ENCODE peak calls at places on chromosomes 12 and 14, in seven cellular contexts. One of them, this sample, is unnamed.

GRCh38 chr12:104188534-104188933 is 27.0 kb upstream of the TXNRD1 start:
- DNase-seq in heart left ventricle: no peak
- DNase-seq in upper lobe of left lung: no peak
- DNase-seq in CD4-positive, CD25-positive, alpha-beta regulatory T cell: no peak
- DNase-seq in IMR-90: no peak
- DNase-seq in aorta: no peak
- DNase-seq in RWPE1: no peak
- DNase-seq in this sample: no peak

GRCh38 chr12:64181504-64182291 is 40.4 kb downstream of the KICS2 start:
- DNase-seq in upper lobe of left lung: peak
- DNase-seq in RWPE1: peak
- DNase-seq in IMR-90: peak
- DNase-seq in aorta: no peak
- DNase-seq in CD4-positive, CD25-positive, alpha-beta regulatory T cell: no peak
- DNase-seq in heart left ventricle: peak
- DNase-seq in this sample: no peak

GRCh38 chr14:36524874-36525745 is 5.1 kb upstream of the NKX2-1 start:
- DNase-seq in upper lobe of left lung: peak
- DNase-seq in aorta: no peak
- DNase-seq in RWPE1: no peak
- DNase-seq in heart left ventricle: no peak
- DNase-seq in IMR-90: no peak
- DNase-seq in CD4-positive, CD25-positive, alpha-beta regulatory T cell: no peak
- DNase-seq in this sample: no peak

GRCh38 chr14:23034498-23035302 is at the start of gene PSMB5:
- DNase-seq in RWPE1: peak
- DNase-seq in IMR-90: peak
- DNase-seq in heart left ventricle: peak
- DNase-seq in aorta: peak
- DNase-seq in upper lobe of left lung: peak
- DNase-seq in CD4-positive, CD25-positive, alpha-beta regulatory T cell: peak
- DNase-seq in this sample: peak

GRCh38 chr12:62917066-62917465 is 17.9 kb downstream of the PPM1H start:
- DNase-seq in RWPE1: no peak
- DNase-seq in heart left ventricle: no peak
- DNase-seq in IMR-90: no peak
- DNase-seq in upper lobe of left lung: no peak
- DNase-seq in CD4-positive, CD25-positive, alpha-beta regulatory T cell: no peak
- DNase-seq in aorta: no peak
- DNase-seq in this sample: no peak

GRCh38 chr14:85366226-85366625 is 163.7 kb upstream of the FLRT2 start:
- DNase-seq in aorta: no peak
- DNase-seq in upper lobe of left lung: no peak
- DNase-seq in RWPE1: no peak
- DNase-seq in CD4-positive, CD25-positive, alpha-beta regulatory T cell: no peak
- DNase-seq in IMR-90: no peak
- DNase-seq in heart left ventricle: no peak
- DNase-seq in this sample: no peak

GRCh38 chr12:23954332-23954731 is 4.9 kb upstream of the SOX5 start:
- DNase-seq in upper lobe of left lung: no peak
- DNase-seq in heart left ventricle: no peak
- DNase-seq in CD4-positive, CD25-positive, alpha-beta regulatory T cell: no peak
- DNase-seq in aorta: no peak
- DNase-seq in RWPE1: no peak
- DNase-seq in IMR-90: peak
- DNase-seq in this sample: no peak

GRCh38 chr12:53539526-53539925 is 32.2 kb upstream of the NPFF start:
- DNase-seq in heart left ventricle: no peak
- DNase-seq in IMR-90: no peak
- DNase-seq in CD4-positive, CD25-positive, alpha-beta regulatory T cell: no peak
- DNase-seq in aorta: no peak
- DNase-seq in RWPE1: no peak
- DNase-seq in upper lobe of left lung: no peak
- DNase-seq in this sample: no peak

GRCh38 chr12:100721193-100721592 is 73.4 kb upstream of the ANO4 start:
- DNase-seq in upper lobe of left lung: no peak
- DNase-seq in aorta: no peak
- DNase-seq in IMR-90: no peak
- DNase-seq in CD4-positive, CD25-positive, alpha-beta regulatory T cell: no peak
- DNase-seq in heart left ventricle: no peak
- DNase-seq in RWPE1: no peak
- DNase-seq in this sample: no peak

GRCh38 chr12:49811136-49811535 is 17.1 kb downstream of the NCKAP5L start:
- DNase-seq in RWPE1: no peak
- DNase-seq in aorta: peak
- DNase-seq in heart left ventricle: no peak
- DNase-seq in CD4-positive, CD25-positive, alpha-beta regulatory T cell: no peak
- DNase-seq in upper lobe of left lung: no peak
- DNase-seq in IMR-90: no peak
- DNase-seq in this sample: no peak

GRCh38 chr12:109752117-109753053 is 38.8 kb downstream of the FAM222A start:
- DNase-seq in IMR-90: no peak
- DNase-seq in aorta: peak
- DNase-seq in CD4-positive, CD25-positive, alpha-beta regulatory T cell: no peak
- DNase-seq in heart left ventricle: peak
- DNase-seq in RWPE1: no peak
- DNase-seq in upper lobe of left lung: peak
- DNase-seq in this sample: no peak

GRCh38 chr12:64780531-64781373 is 21.5 kb upstream of the GNS start:
- DNase-seq in CD4-positive, CD25-positive, alpha-beta regulatory T cell: no peak
- DNase-seq in IMR-90: no peak
- DNase-seq in heart left ventricle: peak
- DNase-seq in aorta: peak
- DNase-seq in upper lobe of left lung: peak
- DNase-seq in RWPE1: peak
- DNase-seq in this sample: no peak

GRCh38 chr12:49707127-49707811 is at the start of gene FMNL3:
- DNase-seq in heart left ventricle: peak
- DNase-seq in RWPE1: peak
- DNase-seq in CD4-positive, CD25-positive, alpha-beta regulatory T cell: peak
- DNase-seq in upper lobe of left lung: peak
- DNase-seq in aorta: peak
- DNase-seq in IMR-90: peak
- DNase-seq in this sample: peak

GRCh38 chr12:65891219-65891618 is 66.9 kb downstream of the HMGA2 start:
- DNase-seq in CD4-positive, CD25-positive, alpha-beta regulatory T cell: no peak
- DNase-seq in aorta: no peak
- DNase-seq in RWPE1: no peak
- DNase-seq in upper lobe of left lung: no peak
- DNase-seq in heart left ventricle: no peak
- DNase-seq in IMR-90: peak
- DNase-seq in this sample: no peak

GRCh38 chr12:65238609-65239008 is 39.9 kb upstream of the MSRB3 start:
- DNase-seq in aorta: no peak
- DNase-seq in heart left ventricle: no peak
- DNase-seq in upper lobe of left lung: no peak
- DNase-seq in IMR-90: no peak
- DNase-seq in RWPE1: no peak
- DNase-seq in CD4-positive, CD25-positive, alpha-beta regulatory T cell: no peak
- DNase-seq in this sample: no peak

GRCh38 chr12:50167026-50167742 is at the start of gene CERS5:
- DNase-seq in upper lobe of left lung: peak
- DNase-seq in RWPE1: peak
- DNase-seq in IMR-90: peak
- DNase-seq in CD4-positive, CD25-positive, alpha-beta regulatory T cell: peak
- DNase-seq in aorta: peak
- DNase-seq in heart left ventricle: peak
- DNase-seq in this sample: peak

GRCh38 chr14:88164906-88165534 is 158.0 kb downstream of the KCNK10 start:
- DNase-seq in IMR-90: no peak
- DNase-seq in upper lobe of left lung: no peak
- DNase-seq in aorta: no peak
- DNase-seq in RWPE1: no peak
- DNase-seq in heart left ventricle: no peak
- DNase-seq in CD4-positive, CD25-positive, alpha-beta regulatory T cell: no peak
- DNase-seq in this sample: peak

GRCh38 chr14:32077081-32078029 is at the start of gene ARHGAP5:
- DNase-seq in RWPE1: peak
- DNase-seq in upper lobe of left lung: peak
- DNase-seq in heart left ventricle: peak
- DNase-seq in CD4-positive, CD25-positive, alpha-beta regulatory T cell: peak
- DNase-seq in IMR-90: peak
- DNase-seq in aorta: no peak
- DNase-seq in this sample: peak

GRCh38 chr14:38207342-38207741 is 362 bp upstream of the SSTR1 start:
- DNase-seq in upper lobe of left lung: no peak
- DNase-seq in IMR-90: no peak
- DNase-seq in CD4-positive, CD25-positive, alpha-beta regulatory T cell: no peak
- DNase-seq in aorta: no peak
- DNase-seq in RWPE1: no peak
- DNase-seq in heart left ventricle: no peak
- DNase-seq in this sample: no peak

GRCh38 chr14:64577211-64577610 is 27.4 kb downstream of the PPP1R36 start:
- DNase-seq in IMR-90: no peak
- DNase-seq in CD4-positive, CD25-positive, alpha-beta regulatory T cell: no peak
- DNase-seq in RWPE1: no peak
- DNase-seq in upper lobe of left lung: no peak
- DNase-seq in aorta: no peak
- DNase-seq in heart left ventricle: no peak
- DNase-seq in this sample: no peak

DNA sequence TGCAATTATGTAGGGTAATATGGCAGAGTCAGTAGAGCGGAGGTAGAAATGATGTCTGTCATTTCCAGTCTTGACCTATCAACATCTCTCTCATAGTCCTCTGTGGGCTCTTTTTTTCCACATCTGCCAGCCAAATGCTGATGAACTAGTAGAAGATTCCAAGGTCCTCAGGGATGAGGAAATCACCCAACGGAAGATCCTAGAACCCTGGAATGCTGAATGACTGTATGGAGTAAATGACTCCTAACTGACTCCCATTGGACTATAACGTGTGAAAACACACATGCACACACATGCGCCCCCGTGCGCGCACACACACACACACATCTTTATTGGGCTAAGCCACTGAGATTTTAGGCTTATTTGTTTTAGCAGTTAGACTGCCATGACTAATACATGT is 159.2 kb downstream of the MYRFL start:
- DNase-seq in IMR-90: no peak
- DNase-seq in upper lobe of left lung: no peak
- DNase-seq in CD4-positive, CD25-positive, alpha-beta regulatory T cell: no peak
- DNase-seq in aorta: no peak
- DNase-seq in RWPE1: no peak
- DNase-seq in heart left ventricle: no peak
- DNase-seq in this sample: no peak
- H3K27ac ChIP-seq in IMR-90: no peak
- H3K27ac ChIP-seq in upper lobe of left lung: no peak
- H3K27ac ChIP-seq in CD4-positive, CD25-positive, alpha-beta regulatory T cell: no peak
- H3K27ac ChIP-seq in aorta: no peak
- H3K27ac ChIP-seq in RWPE1: no peak
- H3K27ac ChIP-seq in heart left ventricle: no peak
- H3K27ac ChIP-seq in this sample: no peak

GRCh38 chr12:12541782-12542181 is 20.9 kb downstream of the DUSP16 start:
- DNase-seq in RWPE1: no peak
- DNase-seq in upper lobe of left lung: no peak
- DNase-seq in CD4-positive, CD25-positive, alpha-beta regulatory T cell: no peak
- DNase-seq in aorta: no peak
- DNase-seq in IMR-90: no peak
- DNase-seq in heart left ventricle: no peak
- DNase-seq in this sample: no peak

GRCh38 chr12:12539411-12539810 is 23.3 kb downstream of the DUSP16 start:
- DNase-seq in RWPE1: no peak
- DNase-seq in aorta: no peak
- DNase-seq in upper lobe of left lung: no peak
- DNase-seq in CD4-positive, CD25-positive, alpha-beta regulatory T cell: no peak
- DNase-seq in heart left ventricle: no peak
- DNase-seq in IMR-90: peak
- DNase-seq in this sample: no peak

GRCh38 chr12:12542286-12542685 is 20.4 kb downstream of the DUSP16 start:
- DNase-seq in aorta: no peak
- DNase-seq in RWPE1: no peak
- DNase-seq in heart left ventricle: no peak
- DNase-seq in CD4-positive, CD25-positive, alpha-beta regulatory T cell: no peak
- DNase-seq in IMR-90: no peak
- DNase-seq in upper lobe of left lung: no peak
- DNase-seq in this sample: no peak

GRCh38 chr12:12538535-12538934 is 24.1 kb downstream of the DUSP16 start:
- DNase-seq in IMR-90: no peak
- DNase-seq in aorta: no peak
- DNase-seq in upper lobe of left lung: no peak
- DNase-seq in CD4-positive, CD25-positive, alpha-beta regulatory T cell: no peak
- DNase-seq in heart left ventricle: no peak
- DNase-seq in RWPE1: no peak
- DNase-seq in this sample: no peak

GRCh38 chr12:12540261-12541013 is 22.2 kb downstream of the DUSP16 start:
- DNase-seq in IMR-90: no peak
- DNase-seq in RWPE1: no peak
- DNase-seq in heart left ventricle: no peak
- DNase-seq in aorta: no peak
- DNase-seq in CD4-positive, CD25-positive, alpha-beta regulatory T cell: no peak
- DNase-seq in upper lobe of left lung: no peak
- DNase-seq in this sample: peak
- H3K27ac ChIP-seq in IMR-90: no peak
- H3K27ac ChIP-seq in RWPE1: no peak
- H3K27ac ChIP-seq in heart left ventricle: no peak
- H3K27ac ChIP-seq in aorta: no peak
- H3K27ac ChIP-seq in CD4-positive, CD25-positive, alpha-beta regulatory T cell: peak
- H3K27ac ChIP-seq in upper lobe of left lung: no peak
- H3K27ac ChIP-seq in this sample: no peak

DNA sequence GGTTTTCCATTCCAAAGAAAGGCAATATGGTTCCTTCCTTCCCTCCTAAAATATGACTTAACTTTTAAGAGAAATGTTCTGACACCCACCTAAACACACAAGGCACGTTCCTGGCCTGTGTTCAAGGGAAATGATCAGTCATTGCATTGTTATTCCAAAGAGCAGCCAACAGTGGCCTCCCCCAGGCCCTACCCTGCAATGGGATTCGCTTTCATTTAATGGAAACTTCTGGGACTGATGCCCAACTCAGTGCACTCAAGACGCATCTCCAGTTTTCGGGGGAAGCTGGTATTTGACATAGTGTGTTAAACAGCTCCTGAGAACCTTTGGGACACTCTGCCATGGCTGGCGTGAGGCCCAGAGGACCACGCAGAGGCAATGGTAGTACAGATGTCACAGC is 65.9 kb downstream of the DDX51 start:
- DNase-seq in upper lobe of left lung: no peak
- DNase-seq in aorta: no peak
- DNase-seq in IMR-90: peak
- DNase-seq in RWPE1: peak
- DNase-seq in heart left ventricle: no peak
- DNase-seq in CD4-positive, CD25-positive, alpha-beta regulatory T cell: no peak
- DNase-seq in this sample: no peak
- H3K27ac ChIP-seq in upper lobe of left lung: no peak
- H3K27ac ChIP-seq in aorta: no peak
- H3K27ac ChIP-seq in IMR-90: peak
- H3K27ac ChIP-seq in RWPE1: peak
- H3K27ac ChIP-seq in heart left ventricle: no peak
- H3K27ac ChIP-seq in CD4-positive, CD25-positive, alpha-beta regulatory T cell: no peak
- H3K27ac ChIP-seq in this sample: no peak

DNA sequence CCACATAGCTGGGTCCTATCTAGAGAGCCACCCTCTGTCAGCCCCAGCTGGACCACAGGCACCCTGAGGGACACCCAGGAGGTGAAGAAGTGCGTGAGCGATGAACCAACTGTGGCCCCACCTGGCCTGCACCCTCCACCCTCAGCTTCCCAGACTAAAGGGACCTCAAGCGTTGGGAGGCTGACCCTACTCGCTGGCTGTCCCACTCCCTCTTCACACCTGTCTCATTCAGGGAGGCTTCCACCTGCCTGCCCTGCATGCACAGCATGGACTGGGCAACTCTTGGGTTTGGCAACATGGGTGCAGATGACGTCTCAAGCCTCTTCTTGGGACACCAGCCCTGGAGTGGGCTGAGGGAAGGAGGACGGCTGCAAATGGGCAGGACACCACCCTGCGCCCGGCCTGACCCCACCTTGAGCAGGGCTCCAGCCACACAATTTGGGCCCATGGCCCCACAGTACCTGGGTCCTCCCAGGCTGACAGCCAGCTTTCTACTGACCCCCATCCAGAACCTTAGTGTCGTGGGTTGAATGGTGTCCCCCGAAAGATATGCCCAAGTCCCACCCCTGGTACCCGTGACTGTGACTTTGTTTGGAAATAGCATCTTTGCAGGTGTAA is 2.1 kb downstream of the TMEM179 start:
- DNase-seq in RWPE1: no peak
- DNase-seq in CD4-positive, CD25-positive, alpha-beta regulatory T cell: no peak
- DNase-seq in aorta: no peak
- DNase-seq in IMR-90: no peak
- DNase-seq in heart left ventricle: no peak
- DNase-seq in upper lobe of left lung: no peak
- DNase-seq in this sample: no peak
- H3K27ac ChIP-seq in RWPE1: no peak
- H3K27ac ChIP-seq in CD4-positive, CD25-positive, alpha-beta regulatory T cell: no peak
- H3K27ac ChIP-seq in aorta: no peak
- H3K27ac ChIP-seq in IMR-90: no peak
- H3K27ac ChIP-seq in heart left ventricle: no peak
- H3K27ac ChIP-seq in upper lobe of left lung: no peak
- H3K27ac ChIP-seq in this sample: no peak

This sample was measured in DND-41.